ENCODE peak calls at places on chromosomes 2 and 18, in four cellular contexts. One of them, this sample, is unnamed.
A peak's percentile ranks its signal among the peaks of the same experiment; 100 is the strongest.

GRCh38 chr2:109435866-109436634 is 177.7 kb downstream of the SEPTIN10 start:
- DNase-seq in K562: no peak
- DNase-seq in SK-N-SH: no peak
- DNase-seq in HepG2: no peak
- DNase-seq in this sample: no peak

GRCh38 chr2:109351164-109351756 is 222.3 kb downstream of the SH3RF3 start:
- DNase-seq in HepG2: no peak
- DNase-seq in SK-N-SH: no peak
- DNase-seq in K562: no peak
- DNase-seq in this sample: no peak

GRCh38 chr2:61177727-61178549 is 15.9 kb downstream of the C2orf74 start:
- DNase-seq in K562: no peak
- DNase-seq in HepG2: peak; percentile 19
- DNase-seq in SK-N-SH: no peak
- DNase-seq in this sample: no peak

GRCh38 chr2:20928617-20929016 is 105.7 kb upstream of the LDAH start:
- DNase-seq in HepG2: no peak
- DNase-seq in K562: no peak
- DNase-seq in SK-N-SH: no peak
- DNase-seq in this sample: no peak

GRCh38 chr2:239264838-239265651 is 135.8 kb downstream of the HDAC4 start:
- DNase-seq in SK-N-SH: no peak
- DNase-seq in HepG2: no peak
- DNase-seq in K562: peak; percentile 56
- DNase-seq in this sample: peak; percentile 56

GRCh38 chr2:191394043-191394442 is 148.8 kb downstream of the MYO1B start:
- DNase-seq in K562: no peak
- DNase-seq in SK-N-SH: no peak
- DNase-seq in HepG2: no peak
- DNase-seq in this sample: no peak

GRCh38 chr2:235706496-235706895 is 212.7 kb downstream of the AGAP1 start:
- DNase-seq in SK-N-SH: no peak
- DNase-seq in K562: no peak
- DNase-seq in HepG2: no peak
- DNase-seq in this sample: no peak

GRCh38 chr2:161420406-161421025 is 4.4 kb downstream of the TBR1 start:
- DNase-seq in SK-N-SH: no peak
- DNase-seq in K562: no peak
- DNase-seq in HepG2: no peak
- DNase-seq in this sample: no peak

GRCh38 chr18:36101943-36102342 is 27.2 kb downstream of the SLC39A6 start:
- DNase-seq in HepG2: no peak
- DNase-seq in SK-N-SH: no peak
- DNase-seq in K562: no peak
- DNase-seq in this sample: no peak

GRCh38 chr2:162821176-162821575 is 17.4 kb downstream of the KCNH7 start:
- DNase-seq in SK-N-SH: no peak
- DNase-seq in K562: no peak
- DNase-seq in HepG2: no peak
- DNase-seq in this sample: no peak

GRCh38 chr2:112646102-112646719 is 472 bp downstream of the SLC20A1 start:
- DNase-seq in HepG2: no peak
- DNase-seq in K562: no peak
- DNase-seq in SK-N-SH: peak; percentile 73
- DNase-seq in this sample: no peak

GRCh38 chr2:181074457-181074856 is 94.1 kb downstream of the UBE2E3 start:
- DNase-seq in K562: no peak
- DNase-seq in HepG2: no peak
- DNase-seq in SK-N-SH: no peak
- DNase-seq in this sample: no peak

GRCh38 chr2:181984814-181985631 is 630 bp upstream of the PPP1R1C start:
- DNase-seq in SK-N-SH: no peak
- DNase-seq in K562: no peak
- DNase-seq in HepG2: no peak
- DNase-seq in this sample: no peak

GRCh38 chr2:176114930-176115625 is 1.5 kb upstream of the HOXD10 start:
- DNase-seq in K562: no peak
- DNase-seq in SK-N-SH: no peak
- DNase-seq in HepG2: no peak
- DNase-seq in this sample: no peak

GRCh38 chr2:42359304-42359749 is 1.7 kb downstream of the COX7A2L start:
- DNase-seq in K562: no peak
- DNase-seq in SK-N-SH: no peak
- DNase-seq in HepG2: no peak
- DNase-seq in this sample: no peak

GRCh38 chr2:166193446-166193845 is 65.6 kb upstream of the SCN1A start:
- DNase-seq in SK-N-SH: no peak
- DNase-seq in K562: no peak
- DNase-seq in HepG2: no peak
- DNase-seq in this sample: no peak

GRCh38 chr2:56519806-56520205 is 336.0 kb downstream of the CCDC85A start:
- DNase-seq in HepG2: no peak
- DNase-seq in K562: no peak
- DNase-seq in SK-N-SH: no peak
- DNase-seq in this sample: no peak

GRCh38 chr2:74369976-74370375 is 10.1 kb downstream of the DCTN1 start:
- DNase-seq in SK-N-SH: no peak
- DNase-seq in HepG2: no peak
- DNase-seq in K562: no peak
- DNase-seq in this sample: no peak

GRCh38 chr18:63342206-63342605 is 22.6 kb upstream of the BCL2 start:
- DNase-seq in HepG2: no peak
- DNase-seq in SK-N-SH: peak; percentile 49
- DNase-seq in K562: peak; percentile 38
- DNase-seq in this sample: no peak

GRCh38 chr18:3615374-3615773 is 165.4 kb downstream of the TGIF1 start:
- DNase-seq in K562: no peak
- DNase-seq in SK-N-SH: no peak
- DNase-seq in HepG2: no peak
- DNase-seq in this sample: no peak

DNA sequence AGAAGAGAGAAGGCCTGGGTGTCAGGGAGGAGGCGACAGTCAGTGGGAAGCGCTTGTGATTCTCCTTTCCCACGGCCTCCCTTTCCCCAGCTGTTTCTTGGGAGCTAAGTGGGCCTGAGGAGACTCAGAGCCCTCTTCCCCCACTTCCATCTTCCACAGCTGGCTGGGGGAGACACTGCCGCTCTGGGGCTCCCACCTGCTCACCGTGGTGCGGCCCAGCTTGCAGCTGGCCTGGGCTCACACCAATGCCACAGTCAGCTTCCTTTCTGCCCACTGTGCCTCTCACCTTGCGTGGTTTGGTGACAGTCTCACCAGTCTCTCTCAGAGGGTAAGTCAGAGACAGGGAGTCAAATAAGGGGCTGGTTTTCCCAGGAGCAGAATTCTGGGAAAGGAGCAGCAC is 7.1 kb downstream of the TMEM214 start:
- DNase-seq in HepG2: no peak
- DNase-seq in SK-N-SH: no peak
- DNase-seq in K562: no peak
- DNase-seq in this sample: no peak
- H4K20me1 ChIP-seq in HepG2: no peaks in the 10 kb centered on the region
- H4K20me1 ChIP-seq in SK-N-SH: no peaks in the 10 kb centered on the region
- H4K20me1 ChIP-seq in K562: no peaks in the 10 kb centered on the region
- H4K20me1 ChIP-seq in this sample: peaks cover 5% of the 10 kb centered on the region

GRCh38 chr2:72992734-72993102 is 75.4 kb downstream of the EMX1 start:
- DNase-seq in SK-N-SH: no peak
- DNase-seq in K562: no peak
- DNase-seq in HepG2: no peak
- DNase-seq in this sample: no peak

GRCh38 chr2:72990695-72991438 is 73.5 kb downstream of the EMX1 start:
- DNase-seq in K562: no peak
- DNase-seq in HepG2: no peak
- DNase-seq in SK-N-SH: no peak
- DNase-seq in this sample: no peak

GRCh38 chr2:72991980-72992733 is 74.8 kb downstream of the EMX1 start:
- DNase-seq in SK-N-SH: no peak
- DNase-seq in HepG2: no peak
- DNase-seq in K562: no peak
- DNase-seq in this sample: no peak

GRCh38 chr2:72989770-72990556 is 72.6 kb downstream of the EMX1 start:
- DNase-seq in SK-N-SH: peak; percentile 62
- DNase-seq in HepG2: no peak
- DNase-seq in K562: no peak
- DNase-seq in this sample: no peak

DNA sequence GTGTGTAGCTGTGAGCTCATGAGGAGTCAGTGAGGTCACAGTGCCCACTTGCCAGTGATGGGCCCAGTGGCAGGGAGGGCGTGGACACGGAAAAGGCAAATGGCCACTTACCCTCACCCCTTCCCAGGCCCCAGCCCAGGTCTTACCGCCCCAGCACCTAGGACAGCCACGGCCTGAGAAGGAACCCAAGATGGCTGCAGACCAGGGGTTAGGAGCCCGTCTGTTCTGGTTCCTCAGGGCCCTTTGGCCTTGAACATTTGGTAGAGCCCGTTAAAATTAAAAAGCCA is 74.1 kb downstream of the EMX1 start:
- DNase-seq in HepG2: no peak
- DNase-seq in SK-N-SH: no peak
- DNase-seq in K562: no peak
- DNase-seq in this sample: no peak
- TF ChIP-seq MAX in HepG2: no peak
- TF ChIP-seq MAX in SK-N-SH: no peak
- TF ChIP-seq MAX in K562: no peak
- TF ChIP-seq MAX in this sample: no peak

GRCh38 chr2:9473985-9474360 is 378 bp upstream of the IAH1 start:
- DNase-seq in SK-N-SH: peak; percentile 85
- DNase-seq in HepG2: no peak
- DNase-seq in K562: no peak
- DNase-seq in this sample: no peak
- TF ChIP-seq ELF1 in SK-N-SH: no peak
- TF ChIP-seq ELF1 in HepG2: no peak
- TF ChIP-seq ELF1 in K562: no peak
- TF ChIP-seq ELF1 in this sample: no peak

DNA sequence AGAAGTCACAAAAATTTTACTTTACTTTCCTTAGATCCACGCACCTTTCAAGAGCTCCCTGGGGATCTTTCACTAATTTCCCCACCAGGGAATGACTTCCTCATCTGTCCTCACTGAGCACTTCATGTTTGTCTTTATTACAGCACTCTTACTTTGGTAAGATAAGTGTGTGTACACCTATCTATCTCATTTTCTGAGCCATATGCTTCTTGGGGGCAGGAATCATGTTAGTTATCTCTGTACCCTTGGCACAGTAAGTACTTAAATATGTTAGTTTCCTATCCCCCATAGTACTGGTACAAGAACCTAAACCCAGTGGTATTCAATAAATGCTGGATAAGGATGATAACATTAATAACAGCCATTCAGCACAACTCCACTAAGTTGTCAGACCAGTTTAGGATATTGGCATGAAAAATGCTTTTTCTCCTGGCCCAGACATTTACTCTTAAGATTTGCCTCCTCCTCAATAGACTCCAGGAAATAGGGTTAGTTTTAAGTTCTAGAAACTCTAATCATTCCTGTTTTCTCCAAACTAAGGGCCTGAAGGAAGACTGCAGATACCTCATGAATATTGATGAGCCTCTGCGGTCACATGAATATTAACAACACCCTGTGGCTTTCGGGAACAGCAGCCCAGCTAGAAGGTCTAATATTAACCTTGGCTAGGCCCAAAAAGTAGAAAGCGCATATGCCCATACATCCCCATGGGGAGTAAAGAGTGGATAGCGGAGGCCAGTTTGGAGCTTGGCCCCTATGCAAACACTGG is 38.2 kb downstream of the NHEJ1 start:
- DNase-seq in HepG2: no peak
- DNase-seq in K562: no peak
- DNase-seq in SK-N-SH: no peak
- DNase-seq in this sample: no peak
- H4K20me1 ChIP-seq in HepG2: peaks cover 19% of the 10 kb centered on the region
- H4K20me1 ChIP-seq in K562: no peaks in the 10 kb centered on the region
- H4K20me1 ChIP-seq in SK-N-SH: no peaks in the 10 kb centered on the region
- H4K20me1 ChIP-seq in this sample: no peaks in the 10 kb centered on the region

This sample was measured in HCT116.